ENCODE peak calls at places on chromosome 3, in seven cellular contexts. V is MCF 10A, O is progenitor cell of endocrine pancreas, I is coronary artery, B is astrocyte of the spinal cord, C is AG10803, E is GM12865. J is an unnamed sample.

GRCh38 chr3:20668411-20668810 is 482.4 kb upstream of the SGO1 start:
- DNase-seq in V (peak; percentile 8), C (no peak), B (no peak), E (no peak), O (no peak), I (no peak), J (no peak)

GRCh38 chr3:148605551-148605950 is 92.2 kb upstream of the AGTR1 start:
- DNase-seq in V (no peak), O (no peak), I (no peak), C (no peak), B (no peak), E (no peak), J (no peak)

GRCh38 chr3:128287161-128287560 is 133.9 kb downstream of the EEFSEC start:
- DNase-seq in B (no peak), E (no peak), V (no peak), O (no peak), I (peak; percentile 22), C (no peak), J (no peak)

GRCh38 chr3:179943097-179943880 is 93.4 kb downstream of the PEX5L start:
- DNase-seq in C (no peak), V (no peak), E (no peak), O (no peak), B (no peak), I (no peak), J (no peak)

GRCh38 chr3:161559177-161559998 is 62.8 kb downstream of the OTOL1 start:
- DNase-seq in V (peak; percentile 65), E (peak; percentile 45), O (no peak), I (no peak), B (peak; percentile 70), C (peak; percentile 24), J (peak; percentile 21)

GRCh38 chr3:20462723-20463122 is 276.7 kb upstream of the SGO1 start:
- DNase-seq in I (no peak), V (no peak), E (no peak), O (no peak), C (no peak), B (no peak), J (no peak)

GRCh38 chr3:138154534-138154933 is 20.2 kb downstream of the DBR1 start:
- DNase-seq in V (no peak), O (no peak), C (no peak), E (no peak), I (no peak), B (no peak), J (no peak)

GRCh38 chr3:193333229-193333628 is 45.3 kb downstream of the ATP13A5 start:
- DNase-seq in I (no peak), E (no peak), V (no peak), O (no peak), C (no peak), B (no peak), J (no peak)

GRCh38 chr3:163939926-163940325 is 1138.4 kb downstream of the SI start:
- DNase-seq in E (no peak), I (no peak), B (peak; percentile 57), V (peak; percentile 61), O (no peak), C (no peak), J (no peak)

GRCh38 chr3:116837474-116837873 is 127.9 kb downstream of the TUSC7 start:
- DNase-seq in V (no peak), E (no peak), B (no peak), I (no peak), C (no peak), O (no peak), J (no peak)

GRCh38 chr3:171455603-171456550 is 4.3 kb downstream of the TNIK start:
- DNase-seq in O (no peak), E (no peak), I (no peak), C (no peak), B (no peak), V (no peak), J (no peak)

GRCh38 chr3:181330257-181330656 is 340.7 kb upstream of the DNAJC19 start:
- DNase-seq in O (no peak), I (no peak), C (no peak), B (no peak), V (no peak), E (no peak), J (no peak)

GRCh38 chr3:97699889-97700288 is 64.7 kb upstream of the ARL6 start:
- DNase-seq in O (no peak), C (no peak), V (no peak), E (no peak), I (no peak), B (no peak), J (no peak)

GRCh38 chr3:11434017-11434526 is 161.9 kb downstream of the ATG7 start:
- DNase-seq in I (peak; percentile 77), E (no peak), C (peak; percentile 94), V (no peak), O (no peak), B (peak; percentile 59), J (no peak)

GRCh38 chr3:186255703-186256331 is 106.2 kb downstream of the DGKG start:
- DNase-seq in E (peak; percentile 57), C (no peak), B (no peak), O (no peak), I (no peak), V (peak; percentile 14), J (peak; percentile 39)

GRCh38 chr3:179321585-179322322 is 1.1 kb upstream of the ZNF639 start:
- DNase-seq in C (peak; percentile 52), I (no peak), O (no peak), V (peak; percentile 59), E (peak; percentile 41), B (peak; percentile 59), J (no peak)

GRCh38 chr3:195906865-195907729 is 1.3 kb downstream of the TNK2 start:
- DNase-seq in B (no peak), O (no peak), E (peak; percentile 86), C (no peak), I (no peak), V (no peak), J (no peak)

GRCh38 chr3:53739926-53740325 is 106.3 kb downstream of the CHDH start:
- DNase-seq in O (no peak), E (no peak), C (no peak), V (no peak), B (no peak), I (no peak), J (no peak)

GRCh38 chr3:133125171-133125570 is 87.0 kb downstream of the TMEM108 start:
- DNase-seq in E (no peak), I (no peak), C (no peak), B (no peak), V (no peak), O (no peak), J (no peak)

GRCh38 chr3:102510663-102511062 is 75.8 kb downstream of the ZPLD1 start:
- DNase-seq in O (no peak), B (peak; percentile 28), E (no peak), I (no peak), C (no peak), V (peak; percentile 80), J (no peak)

GRCh38 chr3:34947849-34948248 is 691.5 kb upstream of the ARPP21 start:
- DNase-seq in B (peak; percentile 91), O (no peak), C (peak; percentile 26), V (peak; percentile 61), E (no peak), I (no peak), J (no peak)

GRCh38 chr3:183085634-183086390 is 13.5 kb downstream of the MCCC1 start:
- DNase-seq in V (peak; percentile 29), I (no peak), O (no peak), E (peak; percentile 34), B (peak; percentile 48), C (peak; percentile 28), J (peak; percentile 31)
- TF ChIP-seq CTCF in V (no peak), I (no peak), O (peak; percentile 46), E (peak; percentile 38), B (peak; percentile 48), C (peak; percentile 29), J (peak; percentile 52)

DNA sequence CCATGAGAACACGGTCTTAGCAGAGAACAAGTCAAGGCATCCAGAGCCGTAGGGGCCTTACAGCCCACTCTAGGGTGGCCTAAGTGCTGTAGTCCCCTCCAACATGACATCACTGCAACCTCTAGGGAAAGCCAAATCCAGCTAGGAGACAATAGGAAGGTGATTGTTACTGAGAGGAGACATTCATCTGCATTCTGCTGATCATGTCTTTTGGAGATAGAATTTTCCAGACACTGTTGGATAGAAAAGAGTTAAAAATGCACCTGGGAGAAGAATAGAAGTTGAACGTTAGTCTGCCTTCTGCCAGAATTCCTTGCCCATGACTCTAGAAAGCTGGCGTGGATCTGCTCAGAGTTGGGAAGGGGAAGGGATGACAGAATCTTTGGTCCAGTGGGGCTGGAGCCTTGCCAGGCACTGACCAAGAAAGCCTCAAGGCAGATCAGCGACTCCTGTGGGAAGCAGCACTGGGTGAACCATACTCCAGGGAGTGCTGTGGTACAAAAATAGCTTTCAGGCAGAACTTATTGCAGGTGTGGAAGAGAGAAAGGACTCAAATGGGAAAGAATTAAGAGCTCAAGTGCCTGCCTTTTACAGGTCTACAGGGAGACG is 44.8 kb upstream of the RAF1 start:
- DNase-seq in C (peak; percentile 88), I (peak; percentile 76), E (no peak), B (peak; percentile 83), V (peak; percentile 88), O (no peak), J (no peak)
- TF ChIP-seq CTCF in C (peak; percentile 56), I (no peak), E (no peak), B (peak; percentile 48), V (peak; percentile 25), O (no peak), J (no peak)

DNA sequence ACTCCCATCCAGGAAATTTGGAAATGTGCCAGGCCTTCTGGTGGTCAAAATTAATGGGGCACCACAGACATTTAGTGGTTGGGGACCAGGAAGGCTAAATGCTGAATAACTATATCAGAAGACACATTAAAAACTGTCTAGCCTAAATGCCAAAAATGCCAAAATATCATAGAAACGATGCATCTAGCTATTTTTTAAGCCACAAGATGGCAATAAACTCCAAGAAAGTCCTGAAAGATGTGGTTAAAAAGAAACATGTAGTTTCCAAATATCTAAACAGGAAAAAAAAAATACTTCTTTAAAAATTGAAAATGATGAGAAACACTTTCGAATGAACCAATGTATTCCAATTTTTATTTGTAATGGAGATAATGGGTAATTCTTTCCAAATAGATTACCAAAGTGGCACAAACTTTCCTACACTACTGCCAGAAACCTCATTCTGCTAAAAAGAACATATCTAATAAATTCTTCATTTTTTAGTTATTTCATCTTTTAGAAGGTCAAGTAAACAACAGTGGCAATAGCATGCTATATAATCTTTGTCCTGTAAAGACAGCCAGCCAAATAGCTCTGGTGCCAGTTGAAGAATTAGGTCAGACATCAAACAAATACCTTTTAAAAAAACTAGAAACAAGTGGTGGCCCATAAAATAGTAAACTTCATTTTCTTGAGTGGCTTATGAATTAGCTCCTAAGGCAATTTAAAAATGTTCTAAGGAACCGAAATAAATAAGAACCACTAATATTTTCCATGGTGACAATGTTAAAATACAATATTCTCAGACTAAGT is 19.7 kb downstream of the CCDC14 start:
- DNase-seq in B (peak; percentile 16), C (peak; percentile 44), O (no peak), E (no peak), I (no peak), V (peak; percentile 11), J (no peak)
- TF ChIP-seq CTCF in B (peak; percentile 7), C (peak; percentile 59), O (no peak), E (no peak), I (no peak), V (peak; percentile 16), J (no peak)

GRCh38 chr3:63908081-63908736 is 4.0 kb downstream of the SCAANT1 start:
- DNase-seq in I (no peak), B (peak; percentile 33), E (no peak), C (peak; percentile 33), V (no peak), O (no peak), J (no peak)
- TF ChIP-seq CTCF in I (no peak), B (peak; percentile 44), E (no peak), C (peak; percentile 56), V (no peak), O (peak; percentile 23), J (peak; percentile 12)